ENCODE peak calls at places on chromosomes 4 and X, in six cellular contexts. N is GM23248; R is NCI-H1092; U is activated CD4-positive, alpha-beta T cell treated with anti-CD3 and anti-CD28 coated beads for 36 hours; H is anterior cingulate cortex; Y is substantia nigra. D is an unnamed sample.

GRCh38 chr4:142354041-142354440 is 492.1 kb downstream of the INPP4B start:
- DNase-seq in N (peak), R (no peak), U (no peak), H (no peak), Y (no peak), D (no peak)

GRCh38 chrX:119880552-119881437 is 9.2 kb downstream of the NDUFA1 start:
- DNase-seq in N (peak), R (peak), U (peak), H (peak), Y (no peak), D (no peak)

GRCh38 chrX:15820106-15821073 is 30.1 kb downstream of the ZRSR2 start:
- DNase-seq in N (no peak), R (no peak), U (peak), H (no peak), Y (no peak), D (no peak)

GRCh38 chr4:2977116-2978097 is 14.0 kb downstream of the GRK4 start:
- DNase-seq in N (peak), R (no peak), U (no peak), H (peak), Y (peak), D (no peak)

GRCh38 chrX:115624916-115625315 is 63.9 kb downstream of the PLS3 start:
- DNase-seq in N (peak), R (no peak), U (no peak), H (no peak), Y (no peak), D (no peak)

GRCh38 chr4:152536545-152537182 is 772 bp upstream of the FBXW7 start:
- DNase-seq in N (peak), R (no peak), U (peak), H (peak), Y (no peak), D (no peak)

GRCh38 chr4:109730294-109731051 is 603 bp upstream of the PLA2G12A start:
- DNase-seq in N (peak), R (peak), U (no peak), H (peak), Y (peak), D (no peak)

GRCh38 chr4:184473515-184474260 is 662 bp downstream of the IRF2 start:
- DNase-seq in N (peak), R (no peak), U (peak), H (peak), Y (no peak), D (peak)

GRCh38 chr4:187232796-187233195 is 509.1 kb upstream of the FAT1 start:
- DNase-seq in N (no peak), R (no peak), U (no peak), H (no peak), Y (no peak), D (no peak)

GRCh38 chrX:97743014-97743413 is 859.3 kb downstream of the RPA4 start:
- DNase-seq in N (peak), R (no peak), U (peak), H (no peak), Y (no peak), D (no peak)

GRCh38 chr4:168769416-168769815 is 240.6 kb downstream of the CBR4 start:
- DNase-seq in N (peak), R (no peak), U (no peak), H (no peak), Y (no peak), D (peak)

GRCh38 chrX:114611018-114611619 is 27.2 kb downstream of the HTR2C start:
- DNase-seq in N (peak), R (peak), U (peak), H (no peak), Y (no peak), D (peak)

GRCh38 chr4:56655209-56655626 is 25.9 kb downstream of the HOPX start:
- DNase-seq in N (peak), R (no peak), U (peak), H (peak), Y (peak), D (peak)

GRCh38 chr4:53123819-53124218 is 242.0 kb downstream of the SCFD2 start:
- DNase-seq in N (no peak), R (no peak), U (no peak), H (no peak), Y (no peak), D (no peak)

GRCh38 chr4:121998024-121998423 is 46.2 kb upstream of the TRPC3 start:
- DNase-seq in N (no peak), R (no peak), U (peak), H (no peak), Y (no peak), D (no peak)

GRCh38 chrX:23515028-23515427 is 152.3 kb upstream of the PRDX4 start:
- DNase-seq in N (no peak), R (no peak), U (no peak), H (no peak), Y (no peak), D (no peak)

GRCh38 chr4:36255575-36255974 is 11.3 kb upstream of the ARAP2 start:
- DNase-seq in N (no peak), R (no peak), U (peak), H (no peak), Y (no peak), D (no peak)

GRCh38 chr4:1045595-1046201 is 34.3 kb downstream of the FGFRL1 start:
- DNase-seq in N (no peak), R (no peak), U (peak), H (no peak), Y (no peak), D (peak)